ENCODE peak calls at places on chromosomes 4 and X, in eight cellular contexts. G, N, I, H, J, L, A and X are unnamed samples. For H3K4me1, the result is how much of the 10 kb centered on the place peaks cover.

GRCh38 chr4:8817081-8817812 is 54.4 kb downstream of the HMX1 start:
- DNase-seq in J (no peak), N (no peak), A (no peak), G (no peak), I (no peak), L (peak), H (no peak), X (no peak)

GRCh38 chrX:14029039-14029424 is 660 bp downstream of the GEMIN8 start:
- DNase-seq in G (peak), H (no peak), J (no peak), A (no peak), N (no peak), L (no peak), I (no peak), X (no peak)

GRCh38 chr4:135418353-135418752 is 1216.8 kb upstream of the PABPC4L start:
- DNase-seq in G (no peak), N (peak), I (no peak), J (peak), L (no peak), H (no peak), A (no peak), X (no peak)

GRCh38 chrX:40012800-40013682 is 84.7 kb downstream of the BCOR start:
- DNase-seq in N (peak), J (peak), H (no peak), G (peak), A (peak), L (peak), I (peak), X (no peak)

GRCh38 chrX:53262918-53263394 is 18.4 kb downstream of the IQSEC2 start:
- DNase-seq in L (no peak), J (no peak), H (no peak), A (no peak), G (no peak), N (peak), I (peak), X (no peak)

GRCh38 chr4:136713140-136713539 is 819.2 kb downstream of the PCDH18 start:
- DNase-seq in A (no peak), I (no peak), L (no peak), H (no peak), J (no peak), G (no peak), N (no peak), X (no peak)

GRCh38 chrX:86141786-86142185 is 6.5 kb upstream of the DACH2 start:
- DNase-seq in A (no peak), J (no peak), N (no peak), G (no peak), H (no peak), L (no peak), I (no peak), X (no peak)

GRCh38 chr4:5224340-5224739 is 173.1 kb downstream of the STK32B start:
- DNase-seq in N (peak), I (no peak), A (no peak), L (no peak), J (no peak), G (no peak), H (no peak), X (no peak)

GRCh38 chr4:83618991-83619390 is 83.1 kb downstream of the GPAT3 start:
- DNase-seq in G (peak), A (no peak), J (no peak), L (peak), H (no peak), I (no peak), N (no peak), X (peak)

GRCh38 chr4:114326358-114326757 is 272.2 kb upstream of the UGT8 start:
- DNase-seq in G (no peak), I (no peak), N (no peak), J (no peak), A (no peak), L (no peak), H (no peak), X (no peak)

GRCh38 chr4:8372506-8373070 is 67.9 kb downstream of the ACOX3 start:
- DNase-seq in N (no peak), J (no peak), G (peak), L (no peak), I (no peak), A (peak), H (no peak), X (no peak)

GRCh38 chrX:78595901-78596502 is 63.1 kb downstream of the RTL3 start:
- DNase-seq in H (no peak), G (peak), J (no peak), N (peak), I (no peak), A (no peak), L (no peak), X (no peak)

GRCh38 chrX:50103866-50104566 is 96.8 kb downstream of the AKAP4 start:
- DNase-seq in J (no peak), L (no peak), N (no peak), G (no peak), I (no peak), H (no peak), A (no peak), X (no peak)

GRCh38 chrX:84168574-84168973 is 19.4 kb downstream of the RPS6KA6 start:
- DNase-seq in H (no peak), L (no peak), A (no peak), N (peak), G (no peak), I (no peak), J (no peak), X (no peak)

GRCh38 chr4:102500371-102501175 is 586 bp upstream of the NFKB1 start:
- DNase-seq in H (no peak), A (no peak), N (peak), J (peak), G (peak), I (peak), L (peak), X (no peak)

GRCh38 chr4:37530451-37530850 is 155.7 kb downstream of the RELL1 start:
- DNase-seq in G (no peak), I (no peak), J (no peak), H (no peak), L (no peak), N (no peak), A (no peak), X (no peak)

GRCh38 chr4:101345596-101346311 is 1.6 kb downstream of the PPP3CA start:
- DNase-seq in J (peak), L (peak), N (peak), G (peak), I (no peak), A (peak), H (peak), X (no peak)

GRCh38 chr4:165718660-165719059 is 154.4 kb upstream of the TLL1 start:
- DNase-seq in G (no peak), H (no peak), A (no peak), N (no peak), I (no peak), J (no peak), L (no peak), X (no peak)

GRCh38 chrX:108439961-108440696 is 491 bp downstream of the COL4A5 start:
- DNase-seq in H (no peak), I (no peak), G (peak), N (no peak), J (peak), A (no peak), L (no peak), X (no peak)

GRCh38 chr4:70712150-70712549 is 9.6 kb upstream of the RUFY3 start:
- DNase-seq in H (no peak), A (no peak), L (no peak), N (no peak), I (no peak), J (no peak), G (no peak), X (no peak)

GRCh38 chr4:77308843-77309242 is 151.8 kb downstream of the CCNG2 start:
- DNase-seq in J (no peak), G (peak), I (no peak), H (no peak), A (no peak), N (peak), L (no peak), X (peak)

GRCh38 chr4:40223343-40223742 is 26.5 kb downstream of the RHOH start:
- DNase-seq in A (no peak), G (no peak), L (no peak), H (no peak), I (no peak), N (no peak), J (no peak), X (no peak)

GRCh38 chr4:40749717-40750460 is at the start of gene NSUN7:
- DNase-seq in L (peak), N (peak), J (peak), H (no peak), G (peak), I (peak), A (peak), X (no peak)

GRCh38 chrX:120604359-120604782 is 470 bp downstream of the MCTS1 start:
- DNase-seq in G (peak), L (no peak), J (no peak), N (peak), A (no peak), H (peak), I (no peak), X (no peak)

GRCh38 chrX:2689773-2690666 is 1.1 kb upstream of the CD99 start:
- DNase-seq in I (no peak), G (no peak), H (no peak), L (no peak), A (peak), N (no peak), J (no peak), X (no peak)

GRCh38 chr4:16461362-16461761 is 235.1 kb upstream of the TAPT1 start:
- DNase-seq in N (no peak), L (no peak), I (no peak), H (no peak), J (no peak), A (no peak), G (no peak), X (no peak)

GRCh38 chr4:61443813-61444510 is 243.8 kb downstream of the ADGRL3 start:
- DNase-seq in N (no peak), G (no peak), I (no peak), J (no peak), H (no peak), L (no peak), A (no peak), X (no peak)

GRCh38 chr4:101125045-101125713 is 222.1 kb downstream of the PPP3CA start:
- DNase-seq in G (no peak), H (no peak), N (no peak), L (no peak), I (no peak), J (no peak), A (no peak), X (no peak)

GRCh38 chr4:152529880-152530279 is 6.0 kb downstream of the FBXW7 start:
- DNase-seq in A (no peak), I (no peak), L (no peak), N (no peak), G (no peak), J (no peak), H (no peak), X (no peak)

GRCh38 chrX:94204524-94204923 is 530.5 kb downstream of the FAM133A start:
- DNase-seq in A (no peak), H (no peak), G (no peak), L (no peak), J (no peak), I (no peak), N (no peak), X (no peak)

GRCh38 chrX:3526084-3526483 is 179.6 kb upstream of the MXRA5 start:
- DNase-seq in I (no peak), J (no peak), G (no peak), L (no peak), H (no peak), N (no peak), A (no peak), X (no peak)

GRCh38 chr4:633976-634598 is 8.7 kb downstream of the PDE6B start:
- DNase-seq in A (no peak), L (no peak), G (no peak), I (no peak), H (no peak), J (peak), N (no peak), X (no peak)

GRCh38 chr4:156815717-156816319 is 155.8 kb downstream of the PDGFC start:
- DNase-seq in I (no peak), N (no peak), H (no peak), L (no peak), A (no peak), J (no peak), G (no peak), X (no peak)

GRCh38 chrX:50799531-50799961 is 14.4 kb downstream of the SHROOM4 start:
- DNase-seq in H (no peak), A (peak), N (peak), J (no peak), I (no peak), G (no peak), L (no peak), X (peak)

GRCh38 chrX:109590176-109590575 is 34.8 kb downstream of the KCNE5 start:
- DNase-seq in L (no peak), A (no peak), G (no peak), J (no peak), N (no peak), H (no peak), I (no peak), X (no peak)

GRCh38 chrX:40172980-40173661 is 75.4 kb upstream of the BCOR start:
- DNase-seq in N (no peak), I (no peak), A (no peak), L (no peak), H (no peak), G (no peak), J (no peak), X (no peak)

GRCh38 chrX:151825927-151826471 is 86.7 kb upstream of the MAGEA4 start:
- DNase-seq in H (no peak), I (no peak), J (no peak), A (no peak), N (peak), G (no peak), L (no peak), X (no peak)

GRCh38 chr4:52612341-52612740 is 46.8 kb downstream of the USP46 start:
- DNase-seq in N (no peak), J (no peak), I (no peak), L (no peak), G (no peak), H (no peak), A (no peak), X (no peak)

DNA sequence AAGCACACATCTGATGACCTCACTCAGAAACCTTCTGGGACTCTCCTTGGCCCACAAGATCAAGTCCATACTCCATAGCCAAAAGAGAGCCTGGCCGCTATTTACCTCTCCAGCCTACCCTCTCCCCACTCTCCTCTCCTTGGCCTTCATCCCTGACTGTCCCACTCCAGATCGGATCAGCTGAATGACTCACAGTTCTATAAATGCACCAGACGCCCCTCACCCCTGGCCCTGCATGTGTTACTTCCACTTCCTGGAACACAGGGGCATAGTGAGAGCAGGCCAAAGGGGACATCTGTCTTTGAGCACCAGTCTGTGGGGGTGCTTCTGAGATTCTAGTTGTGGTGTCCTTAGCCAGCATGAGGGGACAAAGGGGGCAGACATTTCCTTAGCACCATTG is 62.4 kb downstream of the PJA1 start:
- DNase-seq in I (no peak), J (no peak), G (no peak), A (no peak), N (no peak), L (no peak), H (no peak), X (no peak)
- H3K4me1 ChIP-seq in I (under half), J (under half), G (under half), A (under half), N (under half), L (under half), H (under half), X (under half)

GRCh38 chrX:134371133-134371532 is 88.8 kb upstream of the HPRT1 start:
- DNase-seq in J (no peak), I (no peak), L (no peak), A (no peak), N (no peak), H (no peak), G (peak), X (no peak)

GRCh38 chrX:134374294-134374693 is 85.7 kb upstream of the HPRT1 start:
- DNase-seq in A (no peak), J (no peak), G (no peak), N (peak), I (no peak), L (no peak), H (no peak), X (no peak)

GRCh38 chrX:134374910-134375309 is 85.1 kb upstream of the HPRT1 start:
- DNase-seq in L (no peak), H (no peak), J (no peak), I (no peak), N (no peak), A (no peak), G (no peak), X (no peak)

GRCh38 chrX:134375691-134376090 is 84.3 kb upstream of the HPRT1 start:
- DNase-seq in H (no peak), A (no peak), G (no peak), J (no peak), I (no peak), N (no peak), L (no peak), X (no peak)

DNA sequence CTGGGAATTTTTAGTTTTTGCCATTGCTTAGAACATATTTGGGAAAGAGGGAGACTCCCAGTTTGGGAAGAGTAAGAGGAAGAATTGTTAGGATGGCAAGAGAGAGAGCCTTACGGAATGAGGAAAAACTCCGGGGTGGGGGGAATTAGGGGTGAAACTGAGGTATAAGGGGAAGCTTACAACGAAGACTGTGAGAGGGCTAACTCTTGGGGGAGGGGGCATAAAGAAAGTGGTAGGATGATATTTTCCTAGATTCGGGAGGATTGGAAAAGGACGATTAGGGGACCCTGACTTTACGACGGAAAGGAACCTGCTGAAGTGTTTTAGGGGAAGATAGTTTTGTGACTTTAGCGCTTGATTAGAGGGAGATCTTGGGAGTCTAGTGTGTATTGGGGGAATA is 86.2 kb upstream of the HPRT1 start:
- DNase-seq in A (no peak), J (no peak), N (peak), G (peak), L (no peak), H (no peak), I (no peak), X (no peak)
- H3K27ac ChIP-seq in A (peak), J (peak), N (peak), G (peak), L (peak), H (peak), I (peak), X (peak)

GRCh38 chr4:15402146-15402545 is 25.7 kb upstream of the C1QTNF7 start:
- DNase-seq in H (no peak), I (no peak), J (no peak), G (no peak), N (no peak), L (no peak), A (no peak), X (no peak)
- H3K4me1 ChIP-seq in H (under half), I (under half), J (under half), G (under half), N (under half), L (under half), A (under half), X (under half)

GRCh38 chrX:68532828-68533227 is 34.0 kb downstream of the YIPF6 start:
- DNase-seq in N (no peak), J (no peak), A (no peak), H (no peak), L (no peak), I (no peak), G (no peak), X (no peak)
- H3K27ac ChIP-seq in N (no peak), J (no peak), A (no peak), H (no peak), L (no peak), I (no peak), G (no peak), X (no peak)

GRCh38 chr4:168357941-168358340 is 39.4 kb upstream of the DDX60 start:
- DNase-seq in J (no peak), I (no peak), A (no peak), L (no peak), N (no peak), H (no peak), G (no peak), X (no peak)
- H3K4me1 ChIP-seq in J (under half), I (under half), A (under half), L (under half), N (under half), H (under half), G (under half), X (under half)

DNA sequence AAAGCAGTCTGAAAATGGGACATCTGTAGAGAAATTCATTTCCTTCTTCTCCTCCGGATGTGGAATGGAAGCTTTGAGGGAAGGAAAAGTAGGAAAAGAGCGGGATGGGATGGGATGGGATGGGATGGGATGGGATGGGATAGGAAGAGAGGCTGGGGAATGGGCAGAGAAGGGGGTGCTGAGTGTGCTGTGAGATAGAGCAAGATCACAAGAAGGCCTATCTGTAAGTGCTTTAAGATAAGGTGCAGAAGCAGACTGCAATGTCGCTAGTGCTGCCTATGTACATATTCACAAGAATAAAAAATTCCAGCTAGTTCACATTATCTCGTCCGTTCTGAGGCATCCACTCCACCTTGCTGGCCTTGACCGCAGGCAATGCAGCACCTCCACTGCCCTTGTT is 86.2 kb downstream of the IRF2 start:
- DNase-seq in A (no peak), G (peak), J (no peak), N (no peak), H (no peak), I (no peak), L (no peak), X (no peak)
- H3K27ac ChIP-seq in A (no peak), G (no peak), J (no peak), N (no peak), H (no peak), I (no peak), L (peak), X (no peak)